ENCODE peak calls at places on chromosomes 4 and X, in seven cellular contexts. One of them, this sample, is unnamed.

GRCh38 chrX:373641-374471 is 12.9 kb downstream of the PPP2R3B start:
- DNase-seq in psoas muscle: peak
- DNase-seq in fibroblast of lung: peak
- DNase-seq in stomach: no peak
- DNase-seq in GM20000: peak
- DNase-seq in A549: peak
- DNase-seq in neural progenitor cell: peak
- DNase-seq in this sample: peak

GRCh38 chr4:98006814-98007412 is 136.4 kb downstream of the STPG2 start:
- DNase-seq in psoas muscle: no peak
- DNase-seq in fibroblast of lung: no peak
- DNase-seq in stomach: no peak
- DNase-seq in GM20000: no peak
- DNase-seq in A549: no peak
- DNase-seq in neural progenitor cell: no peak
- DNase-seq in this sample: no peak

GRCh38 chrX:146278381-146278780 is 460.8 kb downstream of the SLITRK2 start:
- DNase-seq in psoas muscle: no peak
- DNase-seq in fibroblast of lung: no peak
- DNase-seq in stomach: no peak
- DNase-seq in GM20000: no peak
- DNase-seq in A549: no peak
- DNase-seq in neural progenitor cell: peak
- DNase-seq in this sample: no peak

GRCh38 chr4:98641906-98642668 is 16.3 kb downstream of the TSPAN5 start:
- DNase-seq in psoas muscle: no peak
- DNase-seq in fibroblast of lung: peak
- DNase-seq in stomach: no peak
- DNase-seq in GM20000: no peak
- DNase-seq in A549: no peak
- DNase-seq in neural progenitor cell: no peak
- DNase-seq in this sample: no peak

GRCh38 chr4:84837751-84838150 is 128.7 kb downstream of the WDFY3 start:
- DNase-seq in psoas muscle: no peak
- DNase-seq in fibroblast of lung: peak
- DNase-seq in stomach: no peak
- DNase-seq in GM20000: no peak
- DNase-seq in A549: no peak
- DNase-seq in neural progenitor cell: no peak
- DNase-seq in this sample: no peak

GRCh38 chr4:131119661-131120060 is 2023.7 kb downstream of the C4orf33 start:
- DNase-seq in psoas muscle: no peak
- DNase-seq in fibroblast of lung: no peak
- DNase-seq in stomach: no peak
- DNase-seq in GM20000: no peak
- DNase-seq in A549: no peak
- DNase-seq in neural progenitor cell: no peak
- DNase-seq in this sample: no peak

GRCh38 chrX:38117485-38117884 is 103.2 kb downstream of the SRPX start:
- DNase-seq in psoas muscle: no peak
- DNase-seq in fibroblast of lung: peak
- DNase-seq in stomach: peak
- DNase-seq in GM20000: no peak
- DNase-seq in A549: no peak
- DNase-seq in neural progenitor cell: no peak
- DNase-seq in this sample: no peak

GRCh38 chrX:149060921-149061320 is 444.2 kb downstream of the IDS start:
- DNase-seq in psoas muscle: no peak
- DNase-seq in fibroblast of lung: peak
- DNase-seq in stomach: no peak
- DNase-seq in GM20000: no peak
- DNase-seq in A549: no peak
- DNase-seq in neural progenitor cell: no peak
- DNase-seq in this sample: no peak

GRCh38 chrX:130861462-130861861 is 41.5 kb downstream of the ENOX2 start:
- DNase-seq in psoas muscle: no peak
- DNase-seq in fibroblast of lung: no peak
- DNase-seq in stomach: no peak
- DNase-seq in GM20000: no peak
- DNase-seq in A549: no peak
- DNase-seq in neural progenitor cell: no peak
- DNase-seq in this sample: no peak

GRCh38 chr4:73869130-73870055 is at the start of gene CXCL1:
- DNase-seq in psoas muscle: peak
- DNase-seq in fibroblast of lung: peak
- DNase-seq in stomach: peak
- DNase-seq in GM20000: no peak
- DNase-seq in A549: peak
- DNase-seq in neural progenitor cell: peak
- DNase-seq in this sample: no peak

GRCh38 chrX:136711147-136711546 is 63.2 kb downstream of the CD40LG start:
- DNase-seq in psoas muscle: peak
- DNase-seq in fibroblast of lung: no peak
- DNase-seq in stomach: peak
- DNase-seq in GM20000: peak
- DNase-seq in A549: peak
- DNase-seq in neural progenitor cell: peak
- DNase-seq in this sample: peak

GRCh38 chr4:152451496-152451895 is 84.4 kb downstream of the FBXW7 start:
- DNase-seq in psoas muscle: no peak
- DNase-seq in fibroblast of lung: no peak
- DNase-seq in stomach: no peak
- DNase-seq in GM20000: no peak
- DNase-seq in A549: no peak
- DNase-seq in neural progenitor cell: no peak
- DNase-seq in this sample: no peak

GRCh38 chr4:163591614-163592020 is 97.1 kb downstream of the TMA16 start:
- DNase-seq in psoas muscle: no peak
- DNase-seq in fibroblast of lung: no peak
- DNase-seq in stomach: no peak
- DNase-seq in GM20000: peak
- DNase-seq in A549: no peak
- DNase-seq in neural progenitor cell: no peak
- DNase-seq in this sample: no peak

GRCh38 chr4:121034010-121034409 is 38.3 kb downstream of the NDNF start:
- DNase-seq in psoas muscle: no peak
- DNase-seq in fibroblast of lung: peak
- DNase-seq in stomach: no peak
- DNase-seq in GM20000: no peak
- DNase-seq in A549: no peak
- DNase-seq in neural progenitor cell: no peak
- DNase-seq in this sample: no peak

GRCh38 chr4:6538586-6538985 is 36.4 kb upstream of the MAN2B2 start:
- DNase-seq in psoas muscle: no peak
- DNase-seq in fibroblast of lung: no peak
- DNase-seq in stomach: no peak
- DNase-seq in GM20000: no peak
- DNase-seq in A549: no peak
- DNase-seq in neural progenitor cell: no peak
- DNase-seq in this sample: no peak

GRCh38 chr4:152935138-152935537 is 985 bp upstream of the FHDC1 start:
- DNase-seq in psoas muscle: no peak
- DNase-seq in fibroblast of lung: no peak
- DNase-seq in stomach: peak
- DNase-seq in GM20000: peak
- DNase-seq in A549: peak
- DNase-seq in neural progenitor cell: peak
- DNase-seq in this sample: no peak

GRCh38 chrX:95950679-95951078 is 734.0 kb upstream of the DIAPH2 start:
- DNase-seq in psoas muscle: no peak
- DNase-seq in fibroblast of lung: no peak
- DNase-seq in stomach: no peak
- DNase-seq in GM20000: no peak
- DNase-seq in A549: no peak
- DNase-seq in neural progenitor cell: no peak
- DNase-seq in this sample: no peak

GRCh38 chr4:71229477-71230257 is 109.2 kb upstream of the SLC4A4 start:
- DNase-seq in psoas muscle: no peak
- DNase-seq in fibroblast of lung: peak
- DNase-seq in stomach: peak
- DNase-seq in GM20000: peak
- DNase-seq in A549: peak
- DNase-seq in neural progenitor cell: peak
- DNase-seq in this sample: peak

GRCh38 chr4:140790765-140791164 is 34.6 kb upstream of the TBC1D9 start:
- DNase-seq in psoas muscle: peak
- DNase-seq in fibroblast of lung: peak
- DNase-seq in stomach: no peak
- DNase-seq in GM20000: peak
- DNase-seq in A549: no peak
- DNase-seq in neural progenitor cell: no peak
- DNase-seq in this sample: no peak

GRCh38 chrX:1659664-1660461 is 45.0 kb downstream of the ASMT start:
- DNase-seq in psoas muscle: no peak
- DNase-seq in fibroblast of lung: no peak
- DNase-seq in stomach: no peak
- DNase-seq in GM20000: no peak
- DNase-seq in A549: no peak
- DNase-seq in neural progenitor cell: no peak
- DNase-seq in this sample: no peak

GRCh38 chrX:1656379-1656778 is 41.5 kb downstream of the ASMT start:
- DNase-seq in psoas muscle: no peak
- DNase-seq in fibroblast of lung: no peak
- DNase-seq in stomach: no peak
- DNase-seq in GM20000: no peak
- DNase-seq in A549: no peak
- DNase-seq in neural progenitor cell: no peak
- DNase-seq in this sample: no peak

GRCh38 chrX:1658083-1658463 is 43.2 kb downstream of the ASMT start:
- DNase-seq in psoas muscle: no peak
- DNase-seq in fibroblast of lung: no peak
- DNase-seq in stomach: no peak
- DNase-seq in GM20000: no peak
- DNase-seq in A549: peak
- DNase-seq in neural progenitor cell: peak
- DNase-seq in this sample: no peak

GRCh38 chrX:1661048-1661921 is 46.4 kb downstream of the ASMT start:
- DNase-seq in psoas muscle: peak
- DNase-seq in fibroblast of lung: no peak
- DNase-seq in stomach: peak
- DNase-seq in GM20000: peak
- DNase-seq in A549: peak
- DNase-seq in neural progenitor cell: peak
- DNase-seq in this sample: no peak

GRCh38 chrX:1657367-1658082 is 42.7 kb downstream of the ASMT start:
- DNase-seq in psoas muscle: no peak
- DNase-seq in fibroblast of lung: peak
- DNase-seq in stomach: no peak
- DNase-seq in GM20000: peak
- DNase-seq in A549: peak
- DNase-seq in neural progenitor cell: peak
- DNase-seq in this sample: peak
- TF ChIP-seq CTCF in psoas muscle: no peak
- TF ChIP-seq CTCF in fibroblast of lung: no peak
- TF ChIP-seq CTCF in stomach: no peak
- TF ChIP-seq CTCF in GM20000: no peak
- TF ChIP-seq CTCF in A549: no peak
- TF ChIP-seq CTCF in neural progenitor cell: no peak
- TF ChIP-seq CTCF in this sample: no peak

GRCh38 chr4:169986369-169986768 is 39.8 kb downstream of the MFAP3L start:
- DNase-seq in psoas muscle: no peak
- DNase-seq in fibroblast of lung: no peak
- DNase-seq in stomach: no peak
- DNase-seq in GM20000: no peak
- DNase-seq in A549: no peak
- DNase-seq in neural progenitor cell: no peak
- DNase-seq in this sample: no peak
- TF ChIP-seq CTCF in psoas muscle: no peak
- TF ChIP-seq CTCF in fibroblast of lung: no peak
- TF ChIP-seq CTCF in stomach: no peak
- TF ChIP-seq CTCF in GM20000: no peak
- TF ChIP-seq CTCF in A549: no peak
- TF ChIP-seq CTCF in neural progenitor cell: no peak
- TF ChIP-seq CTCF in this sample: no peak

DNA sequence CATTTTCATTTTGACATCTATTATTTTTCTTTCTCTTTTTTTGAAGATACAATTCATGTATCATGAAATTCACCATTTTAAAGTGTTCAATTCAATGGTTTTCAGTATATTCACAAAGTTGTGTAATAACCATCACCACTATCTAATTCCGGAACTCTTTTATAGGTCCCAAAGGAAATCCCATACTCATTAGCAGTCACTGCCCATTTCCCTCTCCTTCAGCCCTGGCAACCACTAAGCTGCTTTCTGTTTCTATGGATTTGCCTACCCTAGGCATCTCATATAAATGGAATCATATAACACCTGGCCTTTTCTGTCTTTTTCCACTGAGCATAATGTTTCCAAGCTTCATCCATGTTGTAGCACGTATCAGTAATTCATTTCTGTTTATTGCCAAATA is 3.2 kb upstream of the FGF2 start:
- DNase-seq in psoas muscle: no peak
- DNase-seq in fibroblast of lung: no peak
- DNase-seq in stomach: no peak
- DNase-seq in GM20000: no peak
- DNase-seq in A549: no peak
- DNase-seq in neural progenitor cell: no peak
- DNase-seq in this sample: no peak
- TF ChIP-seq CTCF in psoas muscle: no peak
- TF ChIP-seq CTCF in fibroblast of lung: no peak
- TF ChIP-seq CTCF in stomach: no peak
- TF ChIP-seq CTCF in GM20000: no peak
- TF ChIP-seq CTCF in A549: no peak
- TF ChIP-seq CTCF in neural progenitor cell: no peak
- TF ChIP-seq CTCF in this sample: no peak

DNA sequence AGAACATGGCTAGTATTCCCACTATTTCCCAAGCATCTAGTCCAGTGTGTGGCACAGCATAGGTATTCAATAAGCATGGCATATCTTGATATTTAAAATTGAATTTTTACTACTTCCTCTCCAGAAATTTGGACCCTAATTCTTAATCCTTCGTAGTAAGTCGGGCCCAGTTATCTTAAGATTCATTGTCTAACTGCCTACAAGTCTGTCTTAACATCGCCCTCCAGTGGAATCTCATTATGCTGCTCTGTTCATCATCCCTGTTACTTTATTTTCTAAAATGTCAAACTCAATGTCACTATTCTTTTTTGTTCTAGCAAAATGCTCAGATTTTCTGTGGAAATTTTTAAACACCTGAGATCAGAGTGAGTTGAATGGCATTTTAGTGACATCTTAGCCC is 606.2 kb downstream of the KLHL13 start:
- DNase-seq in psoas muscle: no peak
- DNase-seq in fibroblast of lung: no peak
- DNase-seq in stomach: no peak
- DNase-seq in GM20000: no peak
- DNase-seq in A549: peak
- DNase-seq in neural progenitor cell: peak
- DNase-seq in this sample: no peak
- TF ChIP-seq CTCF in psoas muscle: no peak
- TF ChIP-seq CTCF in fibroblast of lung: no peak
- TF ChIP-seq CTCF in stomach: no peak
- TF ChIP-seq CTCF in GM20000: no peak
- TF ChIP-seq CTCF in A549: no peak
- TF ChIP-seq CTCF in neural progenitor cell: peak
- TF ChIP-seq CTCF in this sample: no peak

This sample was measured in HFFc6.